ENCODE peak calls at places on chromosomes 5 and 9, in five cellular contexts. B is right lobe of liver, C is H9, P is IMR-90, V is neural progenitor cell. S is an unnamed sample.

GRCh38 chr5:161086456-161086855 is 234.4 kb upstream of the ATP10B start:
- DNase-seq in B (no peak), C (no peak), P (peak), V (no peak), S (no peak)

GRCh38 chr5:56172225-56172624 is 60.9 kb downstream of the ANKRD55 start:
- DNase-seq in B (no peak), C (no peak), P (peak), V (no peak), S (no peak)

GRCh38 chr5:1836891-1837880 is 36.0 kb downstream of the NDUFS6 start:
- DNase-seq in B (no peak), C (no peak), P (no peak), V (no peak), S (no peak)

GRCh38 chr5:56749842-56750241 is 65.5 kb upstream of the MAP3K1 start:
- DNase-seq in B (no peak), C (no peak), P (no peak), V (no peak), S (no peak)

GRCh38 chr9:16704489-16705111 is 165.9 kb downstream of the BNC2 start:
- DNase-seq in B (no peak), C (peak), P (peak), V (peak), S (no peak)

GRCh38 chr9:32508728-32509127 is 17.3 kb downstream of the RIGI start:
- DNase-seq in B (no peak), C (peak), P (no peak), V (peak), S (no peak)

GRCh38 chr9:80699551-80699998 is 989.8 kb downstream of the TLE1 start:
- DNase-seq in B (no peak), C (no peak), P (peak), V (peak), S (peak)

GRCh38 chr5:138354926-138355378 is 2.5 kb downstream of the KDM3B start:
- DNase-seq in B (no peak), C (peak), P (peak), V (peak), S (peak)

GRCh38 chr9:128702949-128703615 is 779 bp downstream of the PKN3 start:
- DNase-seq in B (peak), C (peak), P (no peak), V (peak), S (no peak)

GRCh38 chr9:87672586-87672985 is 53.3 kb upstream of the CTSL start:
- DNase-seq in B (no peak), C (peak), P (no peak), V (no peak), S (no peak)

DNA sequence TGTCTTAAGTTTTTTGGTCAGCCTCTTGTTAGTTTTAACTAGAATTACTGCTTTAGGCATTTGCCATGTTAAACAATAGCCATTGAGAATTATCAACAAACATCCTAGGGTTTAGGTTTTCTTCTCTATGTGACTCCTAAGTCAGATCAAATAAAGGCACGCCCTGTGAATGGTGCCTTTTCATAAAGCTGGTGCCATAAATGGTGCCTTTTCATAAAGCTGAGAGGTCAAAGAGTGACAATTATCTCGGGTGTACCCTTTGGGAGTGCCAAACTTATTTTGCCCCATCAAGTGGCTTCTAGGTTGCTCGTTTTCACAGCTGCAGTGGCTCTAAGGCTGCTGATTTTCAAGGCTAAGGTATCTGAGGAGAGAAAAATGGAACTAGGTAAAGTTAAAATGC is 391.6 kb downstream of the DMRTA1 start:
- DNase-seq in B (no peak), C (no peak), P (no peak), V (no peak), S (no peak)
- H3K27ac ChIP-seq in B (no peak), C (no peak), P (no peak), V (no peak), S (no peak)

GRCh38 chr9:121359358-121360294 is 10.4 kb downstream of the STOM start:
- DNase-seq in B (no peak), C (no peak), P (no peak), V (no peak), S (no peak)
- H3K27ac ChIP-seq in B (peak), C (no peak), P (no peak), V (no peak), S (no peak)

GRCh38 chr9:136765041-136765440 is 723 bp upstream of the LCN15 start:
- DNase-seq in B (no peak), C (peak), P (no peak), V (no peak), S (no peak)
- H3K27ac ChIP-seq in B (no peak), C (no peak), P (no peak), V (no peak), S (no peak)

DNA sequence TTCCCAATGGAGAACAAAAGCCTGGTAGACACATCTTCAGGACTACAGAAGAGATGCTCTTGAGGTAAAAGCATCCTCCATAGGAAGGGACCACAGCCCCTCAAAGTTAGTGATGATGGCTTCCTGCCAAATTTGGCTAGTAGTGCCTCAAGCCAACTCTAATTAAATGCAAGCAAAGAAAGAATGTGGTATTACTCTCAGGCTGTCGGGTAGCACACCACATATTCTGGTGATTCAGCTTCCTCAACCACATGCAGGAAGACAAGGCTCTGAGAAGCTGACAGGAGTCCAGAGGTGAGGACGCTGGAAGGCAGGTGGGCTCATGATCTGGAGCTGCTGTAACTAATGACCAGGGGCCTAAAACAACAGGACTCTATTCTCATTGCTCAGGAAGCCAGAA is 37.2 kb upstream of the S1PR3 start:
- DNase-seq in B (no peak), C (no peak), P (peak), V (no peak), S (no peak)
- H3K27ac ChIP-seq in B (no peak), C (no peak), P (no peak), V (no peak), S (no peak)

GRCh38 chr9:83459830-83460229 is 78.4 kb downstream of the FRMD3 start:
- DNase-seq in B (no peak), C (no peak), P (no peak), V (no peak), S (no peak)

GRCh38 chr9:83456226-83456625 is 82.0 kb downstream of the FRMD3 start:
- DNase-seq in B (no peak), C (no peak), P (no peak), V (no peak), S (no peak)

GRCh38 chr9:83457005-83457404 is 81.2 kb downstream of the FRMD3 start:
- DNase-seq in B (no peak), C (no peak), P (no peak), V (no peak), S (no peak)

GRCh38 chr9:83458530-83458929 is 79.7 kb downstream of the FRMD3 start:
- DNase-seq in B (no peak), C (no peak), P (no peak), V (no peak), S (no peak)
- H3K27ac ChIP-seq in B (no peak), C (no peak), P (no peak), V (no peak), S (peak)

DNA sequence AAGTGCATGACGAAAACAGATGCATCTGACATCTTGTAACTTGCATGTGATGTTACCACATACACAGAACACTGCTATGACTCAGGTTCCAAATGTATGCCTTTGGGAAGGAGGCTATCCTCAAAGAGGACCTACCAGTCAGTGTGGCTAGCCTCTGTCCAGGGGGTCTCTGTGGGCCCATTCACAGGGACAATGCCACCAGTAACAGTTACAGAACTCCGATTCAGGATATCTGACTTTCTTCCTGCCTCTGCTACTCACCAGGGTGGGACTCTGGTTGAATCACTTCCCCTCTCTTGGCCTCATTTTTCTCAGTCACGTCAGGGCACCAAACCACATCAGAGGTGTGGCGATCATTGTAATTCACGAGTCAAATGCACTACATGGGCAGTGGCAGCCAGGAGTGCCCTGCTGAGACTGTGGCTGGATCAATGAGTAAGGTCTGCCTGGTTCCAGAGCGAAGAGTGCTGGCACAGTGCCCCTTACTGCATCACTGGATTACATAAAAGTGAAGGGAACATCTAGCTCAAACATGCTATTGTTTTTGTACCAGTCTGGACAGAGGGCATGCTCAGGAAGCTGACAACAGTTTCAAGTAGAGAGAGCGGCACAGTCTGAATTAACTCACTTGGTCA is 13.2 kb downstream of the ATOX1 start:
- DNase-seq in B (peak), C (no peak), P (peak), V (no peak), S (peak)
- H3K27ac ChIP-seq in B (peak), C (no peak), P (peak), V (no peak), S (peak)

DNA sequence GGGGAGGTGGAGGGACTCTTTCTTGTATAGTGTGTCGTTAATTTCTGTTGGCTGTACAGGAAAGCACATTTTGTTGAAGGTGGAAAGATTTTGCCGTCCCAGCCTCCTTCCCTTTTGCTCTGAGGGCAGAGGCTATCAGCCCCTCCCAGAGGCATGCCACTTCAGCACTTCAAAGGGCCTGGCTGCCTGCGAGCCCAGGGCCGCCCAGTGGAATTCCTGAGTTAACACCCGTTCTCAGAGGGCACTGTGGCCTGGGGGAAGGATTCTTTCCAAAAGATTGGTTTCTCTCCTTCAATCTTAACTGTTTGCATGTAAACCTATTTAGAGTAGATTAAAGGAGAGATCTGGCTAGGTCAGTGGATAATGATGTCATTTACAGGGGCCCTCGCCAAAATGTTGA is 238.6 kb downstream of the FANCC start:
- DNase-seq in B (no peak), C (peak), P (no peak), V (peak), S (no peak)
- H3K27ac ChIP-seq in B (no peak), C (no peak), P (peak), V (no peak), S (no peak)

GRCh38 chr9:137055385-137056364 is 1.8 kb upstream of the ENTPD2 start:
- DNase-seq in B (peak), C (no peak), P (peak), V (peak), S (no peak)
- H3K27ac ChIP-seq in B (no peak), C (no peak), P (no peak), V (no peak), S (no peak)

S was measured in epithelial cell of prostate.